ENCODE peak calls at places on chromosomes 13 and 19, in four cellular contexts. X is uterus, P is tibial nerve, M is body of pancreas. T is an unnamed sample.

GRCh38 chr13:41416276-41416675 is 41.1 kb upstream of the RGCC start:
- DNase-seq in X (no peak), P (no peak), M (no peak), T (no peak)

GRCh38 chr19:4077800-4078683 is 11.3 kb upstream of the ZBTB7A start:
- DNase-seq in X (peak; percentile 72), P (peak; percentile 73), M (peak; percentile 43), T (no peak)

GRCh38 chr19:30664358-30665058 is 292.3 kb downstream of the ZNF536 start:
- DNase-seq in X (no peak), P (no peak), M (peak; percentile 91), T (no peak)

GRCh38 chr19:4570916-4571304 is 11.4 kb upstream of the SEMA6B start:
- DNase-seq in X (no peak), P (no peak), M (no peak), T (no peak)

GRCh38 chr19:10419646-10420443 is 493 bp upstream of the PDE4A start:
- DNase-seq in X (no peak), P (no peak), M (no peak), T (peak; percentile 94)

GRCh38 chr13:53121879-53122278 is 93.3 kb downstream of the OLFM4 start:
- DNase-seq in X (no peak), P (no peak), M (no peak), T (no peak)

GRCh38 chr13:99981115-99982020 is at the start of gene ZIC2:
- DNase-seq in X (no peak), P (no peak), M (no peak), T (peak; percentile 95)

GRCh38 chr13:110340812-110341444 is 33.8 kb downstream of the COL4A2 start:
- DNase-seq in X (peak; percentile 91), P (peak; percentile 34), M (peak; percentile 46), T (no peak)

GRCh38 chr19:29088761-29089160 is 124.2 kb downstream of the UQCRFS1 start:
- DNase-seq in X (no peak), P (no peak), M (no peak), T (no peak)

GRCh38 chr13:37526710-37527446 is 71.7 kb downstream of the POSTN start:
- DNase-seq in X (no peak), P (no peak), M (no peak), T (no peak)

DNA sequence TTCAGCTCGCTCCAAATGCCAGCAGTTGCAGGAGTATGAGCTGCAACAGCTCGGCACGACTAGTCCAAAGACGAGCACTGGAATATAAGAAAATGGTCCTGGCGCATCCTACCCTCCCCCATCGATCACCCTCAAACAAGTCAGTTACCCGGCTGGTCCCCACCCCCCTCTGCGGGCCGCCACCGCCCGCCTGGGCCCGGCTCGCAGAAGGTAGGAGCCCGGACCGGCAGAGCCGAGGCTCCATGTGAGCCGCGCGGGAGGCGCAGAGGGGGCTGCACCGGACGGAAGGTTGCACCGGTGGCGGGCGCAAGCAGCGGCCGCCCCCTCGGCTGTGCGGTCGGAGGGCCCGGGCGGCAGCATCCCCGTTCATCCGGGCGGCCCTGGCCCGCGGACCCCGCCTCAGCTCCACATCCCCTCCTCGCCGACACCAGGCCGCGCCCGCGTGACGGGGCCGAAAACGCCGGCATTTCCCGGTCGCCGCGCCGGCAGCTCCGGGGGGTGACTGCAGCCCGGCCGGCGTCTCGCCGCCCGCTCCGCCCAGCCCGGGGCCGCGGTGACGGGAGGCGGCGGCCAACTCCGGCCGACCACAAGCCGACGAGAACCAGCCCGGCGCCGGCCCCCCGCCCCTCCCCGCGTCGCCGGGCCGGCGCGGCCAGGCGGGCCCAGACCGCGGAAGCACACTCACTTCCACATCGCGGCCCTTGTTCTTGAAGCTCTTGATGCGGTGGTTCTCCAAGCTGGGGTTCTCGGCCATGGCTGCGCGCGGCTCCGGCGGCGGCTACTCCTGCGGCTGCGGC is 531 bp downstream of the KPNA3 start:
- DNase-seq in X (peak; percentile 45), P (no peak), M (peak; percentile 57), T (peak; percentile 12)
- TF ChIP-seq POLR2A in X (no peak), P (no peak), M (peak; percentile 21), T (peak; percentile 9)

GRCh38 chr19:57773488-57773887 is 4.0 kb downstream of the ZNF586 start:
- DNase-seq in X (no peak), P (no peak), M (no peak), T (no peak)

GRCh38 chr19:57771417-57771816 is 1.9 kb downstream of the ZNF586 start:
- DNase-seq in X (no peak), P (no peak), M (no peak), T (no peak)

GRCh38 chr19:57769345-57770131 is at the start of gene ZNF586:
- DNase-seq in X (peak; percentile 76), P (peak; percentile 60), M (peak; percentile 88), T (peak; percentile 98)
- TF ChIP-seq POLR2A in X (no peak), P (no peak), M (peak; percentile 52), T (peak; percentile 96)

DNA sequence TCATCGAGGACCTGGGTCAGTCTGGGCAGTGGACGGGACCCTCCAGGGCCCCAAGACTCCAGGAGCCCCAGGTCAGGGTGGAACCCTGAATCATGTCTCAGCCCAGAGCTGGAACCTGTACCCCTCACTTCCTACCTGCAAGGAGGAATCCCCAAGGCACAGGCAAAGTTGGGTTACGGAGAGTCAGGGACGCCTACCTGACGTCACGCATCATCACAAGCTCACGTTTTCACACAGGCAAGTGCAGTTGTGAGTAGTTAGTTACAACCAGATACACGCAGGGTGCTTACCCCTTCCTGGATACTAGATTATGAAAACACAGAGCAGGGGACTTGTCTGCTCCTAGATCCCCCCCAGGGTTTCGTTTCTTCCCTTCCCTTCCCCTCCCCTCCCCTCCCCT is 1.9 kb downstream of the RETN start:
- DNase-seq in X (no peak), P (no peak), M (no peak), T (no peak)
- TF ChIP-seq POLR2A in X (no peak), P (no peak), M (no peak), T (no peak)

GRCh38 chr19:43983912-43984686 is at the start of gene ZNF155:
- DNase-seq in X (peak; percentile 88), P (peak; percentile 76), M (peak; percentile 93), T (peak; percentile 93)
- TF ChIP-seq POLR2A in X (no peak), P (no peak), M (peak; percentile 41), T (no peak)

GRCh38 chr19:17726914-17727773 is 7.9 kb downstream of the MAP1S start:
- DNase-seq in X (no peak), P (no peak), M (no peak), T (no peak)
- TF ChIP-seq POLR2A in X (no peak), P (no peak), M (no peak), T (no peak)

DNA sequence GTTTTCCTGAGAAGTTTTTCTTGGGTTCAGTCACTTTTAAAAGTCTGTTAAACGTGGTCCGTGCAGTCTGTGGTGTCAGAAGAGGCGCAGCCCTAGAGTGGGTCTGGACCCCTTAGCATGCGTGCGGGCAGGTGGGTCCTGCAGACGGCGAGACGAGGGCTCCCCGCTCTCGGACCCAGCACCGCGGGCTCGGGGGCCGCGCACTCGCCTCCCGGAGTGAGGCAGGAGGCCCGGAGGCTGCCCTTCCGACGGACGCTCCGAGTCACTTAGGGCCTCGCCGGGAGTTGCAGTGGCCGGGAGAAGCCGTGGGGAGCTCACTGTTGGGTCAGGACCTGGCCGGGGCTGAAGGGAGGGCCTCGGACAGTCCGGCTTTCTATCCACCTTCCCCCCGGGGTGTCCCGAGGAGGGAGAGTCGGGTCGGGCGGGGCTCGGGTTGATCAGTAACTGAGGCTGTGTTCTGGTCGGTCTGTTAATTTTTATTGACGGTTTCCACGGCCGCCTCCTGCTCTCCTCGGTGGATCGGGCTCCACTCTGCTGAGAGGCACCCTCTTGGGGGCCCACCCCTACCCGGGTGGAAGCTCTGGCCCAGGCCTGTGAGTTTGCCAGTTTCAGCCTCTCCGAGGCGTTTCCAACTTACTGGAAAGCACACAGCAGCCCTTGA is 1.3 kb downstream of the PTBP1 start:
- DNase-seq in X (no peak), P (no peak), M (peak; percentile 64), T (no peak)
- TF ChIP-seq POLR2A in X (no peak), P (no peak), M (no peak), T (no peak)

DNA sequence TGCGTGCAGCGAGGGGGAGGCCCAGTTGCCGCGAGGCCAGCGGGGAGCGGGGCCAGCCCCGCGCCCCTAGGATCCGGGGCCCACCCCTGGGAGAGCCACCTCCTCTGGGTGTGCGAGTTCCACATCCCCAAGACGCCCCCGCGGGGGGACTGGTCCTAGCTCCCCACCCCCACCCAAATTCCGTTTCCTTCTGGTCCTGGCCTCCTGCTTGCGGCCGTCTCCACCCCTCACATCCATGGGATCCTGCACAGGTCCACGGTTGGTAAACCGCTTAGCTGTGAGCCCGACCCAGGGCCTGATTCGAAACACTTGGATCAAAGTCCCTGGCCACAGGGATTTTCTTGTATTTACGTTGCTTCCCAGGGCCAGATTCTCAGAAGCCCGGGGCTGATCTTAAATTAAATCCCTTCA is 324 bp upstream of the FBXO17 start:
- DNase-seq in X (no peak), P (no peak), M (peak; percentile 48), T (peak; percentile 40)
- TF ChIP-seq POLR2A in X (no peak), P (no peak), M (no peak), T (no peak)